ENCODE peak calls at places on chromosome 13, in eight cellular contexts. R is ascending aorta, B is cardiac muscle cell, H is SK-N-SH, S is transverse colon, D is WERI-Rb-1, A is tibial artery, N is HCT116. T is an unnamed sample.
A peak's percentile ranks its signal among the peaks of the same experiment; 100 is the strongest.

GRCh38 chr13:40313269-40314200 is 352.9 kb downstream of the FOXO1 start:
- DNase-seq in R (no peak), B (peak; percentile 69), H (no peak), S (no peak), D (no peak), A (no peak), N (no peak), T (no peak)

GRCh38 chr13:46181799-46182490 is at the start of gene LCP1:
- DNase-seq in R (peak; percentile 67), B (no peak), H (no peak), S (peak; percentile 44), D (no peak), A (no peak), N (no peak), T (no peak)

GRCh38 chr13:106274551-106275208 is 260.8 kb downstream of the EFNB2 start:
- DNase-seq in R (no peak), B (no peak), H (no peak), S (no peak), D (no peak), A (no peak), N (no peak), T (peak; percentile 5)

GRCh38 chr13:23321534-23322241 is 111.8 kb downstream of the SACS start:
- DNase-seq in R (peak; percentile 92), B (peak; percentile 93), H (no peak), S (peak; percentile 17), D (no peak), A (peak; percentile 74), N (peak; percentile 26), T (peak; percentile 79)

GRCh38 chr13:99908129-99908805 is 63.3 kb downstream of the ZIC5 start:
- DNase-seq in R (no peak), B (no peak), H (no peak), S (no peak), D (no peak), A (no peak), N (no peak), T (no peak)

GRCh38 chr13:51956717-51957116 is 54.5 kb downstream of the ATP7B start:
- DNase-seq in R (no peak), B (no peak), H (no peak), S (no peak), D (no peak), A (no peak), N (no peak), T (no peak)

GRCh38 chr13:97538193-97538592 is 104.2 kb downstream of the RAP2A start:
- DNase-seq in R (no peak), B (peak; percentile 65), H (no peak), S (no peak), D (no peak), A (no peak), N (no peak), T (no peak)

GRCh38 chr13:73059460-73060250 is 850 bp downstream of the KLF5 start:
- DNase-seq in R (peak; percentile 66), B (no peak), H (no peak), S (no peak), D (peak; percentile 72), A (peak; percentile 75), N (no peak), T (no peak)

GRCh38 chr13:50123002-50123401 is 107.8 kb downstream of the KCNRG start:
- DNase-seq in R (no peak), B (no peak), H (no peak), S (no peak), D (no peak), A (no peak), N (no peak), T (no peak)

GRCh38 chr13:75372517-75372916 is 109.5 kb downstream of the TBC1D4 start:
- DNase-seq in R (no peak), B (peak; percentile 72), H (peak; percentile 42), S (no peak), D (no peak), A (no peak), N (no peak), T (peak; percentile 50)

GRCh38 chr13:48780713-48781341 is 127.1 kb downstream of the CYSLTR2 start:
- DNase-seq in R (no peak), B (no peak), H (no peak), S (no peak), D (no peak), A (no peak), N (no peak), T (no peak)

GRCh38 chr13:76828316-76828741 is 57.9 kb downstream of the KCTD12 start:
- DNase-seq in R (no peak), B (no peak), H (no peak), S (no peak), D (no peak), A (no peak), N (no peak), T (no peak)

GRCh38 chr13:41428155-41428554 is 29.2 kb upstream of the RGCC start:
- DNase-seq in R (no peak), B (peak; percentile 2), H (peak; percentile 65), S (no peak), D (no peak), A (no peak), N (no peak), T (no peak)

GRCh38 chr13:50580684-50581305 is 262.7 kb downstream of the DLEU7 start:
- DNase-seq in R (no peak), B (peak; percentile 90), H (no peak), S (no peak), D (no peak), A (no peak), N (no peak), T (no peak)

GRCh38 chr13:43664700-43665191 is 122.0 kb downstream of the ENOX1 start:
- DNase-seq in R (no peak), B (peak; percentile 62), H (no peak), S (peak; percentile 35), D (peak; percentile 88), A (no peak), N (no peak), T (peak; percentile 25)

GRCh38 chr13:30859326-30859725 is 46.7 kb upstream of the MEDAG start:
- DNase-seq in R (peak; percentile 53), B (no peak), H (no peak), S (no peak), D (no peak), A (no peak), N (no peak), T (no peak)

GRCh38 chr13:85266771-85267170 is 532.4 kb downstream of the SLITRK6 start:
- DNase-seq in R (no peak), B (no peak), H (no peak), S (no peak), D (peak; percentile 27), A (no peak), N (no peak), T (no peak)

GRCh38 chr13:95058680-95059079 is 242.6 kb downstream of the ABCC4 start:
- DNase-seq in R (no peak), B (no peak), H (no peak), S (no peak), D (no peak), A (no peak), N (no peak), T (no peak)

GRCh38 chr13:95059306-95059705 is 241.9 kb downstream of the ABCC4 start:
- DNase-seq in R (no peak), B (no peak), H (no peak), S (no peak), D (no peak), A (no peak), N (no peak), T (no peak)

GRCh38 chr13:95056266-95056665 is 245.0 kb downstream of the ABCC4 start:
- DNase-seq in R (no peak), B (no peak), H (no peak), S (no peak), D (no peak), A (no peak), N (no peak), T (no peak)

DNA sequence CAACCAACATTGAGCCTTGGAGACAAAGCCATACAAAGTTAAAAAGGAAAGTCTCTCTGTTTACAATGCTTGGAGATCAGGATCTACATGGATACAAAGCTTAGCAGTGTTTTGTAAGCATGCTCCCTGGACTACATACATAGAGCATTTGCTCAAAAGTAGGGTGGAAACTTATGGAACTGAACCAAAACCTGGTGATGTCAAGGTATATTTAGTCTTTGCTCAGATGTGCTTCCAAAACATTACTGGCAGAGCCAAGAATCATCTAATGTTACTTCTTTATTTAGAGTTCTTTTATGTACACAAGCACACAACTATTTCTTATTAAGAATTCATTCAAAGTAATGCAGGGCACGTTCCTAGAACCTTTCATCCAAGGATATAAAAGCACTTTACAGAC is 241.1 kb downstream of the ABCC4 start:
- DNase-seq in R (no peak), B (no peak), H (no peak), S (no peak), D (no peak), A (no peak), N (no peak), T (no peak)
- H3K27ac ChIP-seq in R (no peak overlapping the region), B (no peak overlapping the region), H (no peak overlapping the region), S (no peak overlapping the region), D (no peak overlapping the region), A (no peak overlapping the region), N (no peak overlapping the region), T (no peak overlapping the region)

GRCh38 chr13:102940143-102940542 is 94.3 kb downstream of the ERCC5 start:
- DNase-seq in R (no peak), B (no peak), H (no peak), S (no peak), D (peak; percentile 47), A (no peak), N (no peak), T (no peak)
- TF ChIP-seq CTCF in R (no peak), B (no peak), H (no peak), S (no peak), D (peak; percentile 49), A (no peak), N (peak; percentile 11), T (no peak)

GRCh38 chr13:20803180-20803965 is 29.6 kb upstream of the EEF1AKMT1 start:
- DNase-seq in R (no peak), B (no peak), H (no peak), S (no peak), D (no peak), A (no peak), N (no peak), T (no peak)

GRCh38 chr13:20801704-20802103 is 27.9 kb upstream of the EEF1AKMT1 start:
- DNase-seq in R (no peak), B (no peak), H (no peak), S (no peak), D (no peak), A (no peak), N (no peak), T (no peak)

GRCh38 chr13:20796791-20797513 is 23.2 kb upstream of the EEF1AKMT1 start:
- DNase-seq in R (no peak), B (no peak), H (no peak), S (no peak), D (no peak), A (no peak), N (no peak), T (no peak)

GRCh38 chr13:20799726-20800416 is 26.1 kb upstream of the EEF1AKMT1 start:
- DNase-seq in R (no peak), B (peak; percentile 62), H (no peak), S (no peak), D (no peak), A (no peak), N (no peak), T (peak; percentile 17)

GRCh38 chr13:20798027-20798426 is 24.3 kb upstream of the EEF1AKMT1 start:
- DNase-seq in R (no peak), B (no peak), H (no peak), S (no peak), D (no peak), A (no peak), N (no peak), T (no peak)
- H3K27ac ChIP-seq in R (no peak overlapping the region), B (peak overlapping the region; percentile 75), H (no peak overlapping the region), S (no peak overlapping the region), D (no peak overlapping the region), A (no peak overlapping the region), N (no peak overlapping the region), T (no peak overlapping the region)

GRCh38 chr13:113086031-113086750 is 19.4 kb upstream of the F7 start:
- DNase-seq in R (no peak), B (no peak), H (no peak), S (no peak), D (peak; percentile 54), A (no peak), N (no peak), T (no peak)
- TF ChIP-seq CTCF in R (no peak), B (peak; percentile 12), H (peak; percentile 13), S (no peak), D (peak; percentile 75), A (no peak), N (peak; percentile 27), T (no peak)